ENCODE peak calls at places on chromosome 12, in six cellular contexts. S is sigmoid colon, V is cardiac fibroblast, J is right lobe of liver, N is mucosa of descending colon, Q is left ventricle myocardium inferior. G is an unnamed sample.

GRCh38 chr12:41437578-41437977 is 249.5 kb downstream of the PDZRN4 start:
- DNase-seq in S (no peak), V (no peak), J (no peak), N (no peak), Q (no peak), G (no peak)

GRCh38 chr12:130017571-130018449 is 114.0 kb upstream of the TMEM132D start:
- DNase-seq in S (peak; percentile 19), V (no peak), J (no peak), N (no peak), Q (no peak), G (no peak)

GRCh38 chr12:7376196-7376595 is 67.8 kb downstream of the CD163L1 start:
- DNase-seq in S (no peak), V (peak; percentile 35), J (no peak), N (no peak), Q (no peak), G (no peak)

GRCh38 chr12:89236748-89237428 is 115.4 kb downstream of the DUSP6 start:
- DNase-seq in S (no peak), V (peak; percentile 83), J (no peak), N (no peak), Q (no peak), G (no peak)

GRCh38 chr12:84642201-84642600 is 270.4 kb downstream of the SLC6A15 start:
- DNase-seq in S (no peak), V (no peak), J (no peak), N (no peak), Q (no peak), G (no peak)

GRCh38 chr12:82745062-82745461 is 58.4 kb downstream of the TMTC2 start:
- DNase-seq in S (no peak), V (no peak), J (no peak), N (no peak), Q (no peak), G (no peak)

GRCh38 chr12:117169548-117169947 is 20.7 kb downstream of the FBXO21 start:
- DNase-seq in S (no peak), V (no peak), J (no peak), N (no peak), Q (no peak), G (no peak)

GRCh38 chr12:91109148-91109564 is 2.1 kb downstream of the LUM start:
- DNase-seq in S (peak; percentile 85), V (peak; percentile 81), J (peak; percentile 34), N (peak; percentile 68), Q (peak; percentile 81), G (no peak)

GRCh38 chr12:47816646-47817271 is 2.9 kb downstream of the HDAC7 start:
- DNase-seq in S (peak; percentile 75), V (no peak), J (no peak), N (no peak), Q (no peak), G (no peak)

GRCh38 chr12:45407188-45407850 is 191.4 kb downstream of the ANO6 start:
- DNase-seq in S (peak; percentile 74), V (peak; percentile 57), J (no peak), N (no peak), Q (no peak), G (no peak)

GRCh38 chr12:59491877-59492276 is 104.0 kb upstream of the SLC16A7 start:
- DNase-seq in S (no peak), V (no peak), J (no peak), N (no peak), Q (no peak), G (no peak)

GRCh38 chr12:42490261-42490842 is 99.2 kb downstream of the PRICKLE1 start:
- DNase-seq in S (no peak), V (no peak), J (no peak), N (no peak), Q (no peak), G (no peak)

GRCh38 chr12:105738036-105738435 is 400.7 kb downstream of the NUAK1 start:
- DNase-seq in S (no peak), V (peak; percentile 79), J (peak; percentile 50), N (no peak), Q (peak; percentile 46), G (no peak)

GRCh38 chr12:119807380-119807779 is 69.7 kb downstream of the CIT start:
- DNase-seq in S (no peak), V (no peak), J (no peak), N (no peak), Q (no peak), G (no peak)

GRCh38 chr12:100574262-100575074 is 984 bp downstream of the GAS2L3 start:
- DNase-seq in S (no peak), V (no peak), J (peak; percentile 33), N (no peak), Q (peak; percentile 27), G (no peak)

GRCh38 chr12:71472441-71472911 is 32.9 kb downstream of the LGR5 start:
- DNase-seq in S (no peak), V (peak; percentile 21), J (no peak), N (no peak), Q (no peak), G (no peak)

GRCh38 chr12:104680506-104680905 is 223.8 kb downstream of the CHST11 start:
- DNase-seq in S (no peak), V (no peak), J (no peak), N (no peak), Q (no peak), G (no peak)

GRCh38 chr12:10540776-10541205 is 35.1 kb downstream of the EIF2S3B start:
- DNase-seq in S (no peak), V (peak; percentile 86), J (no peak), N (no peak), Q (no peak), G (no peak)

GRCh38 chr12:116102019-116102418 is 175.5 kb downstream of the MED13L start:
- DNase-seq in S (no peak), V (no peak), J (no peak), N (no peak), Q (no peak), G (no peak)

GRCh38 chr12:121288158-121288848 is 8.2 kb downstream of the CAMKK2 start:
- DNase-seq in S (no peak), V (no peak), J (no peak), N (no peak), Q (no peak), G (no peak)

GRCh38 chr12:26701604-26702215 is 131.3 kb downstream of the ITPR2 start:
- DNase-seq in S (no peak), V (peak; percentile 78), J (no peak), N (no peak), Q (no peak), G (no peak)

GRCh38 chr12:109841356-109841755 is 8.2 kb upstream of the TRPV4 start:
- DNase-seq in S (no peak), V (no peak), J (no peak), N (no peak), Q (no peak), G (no peak)

GRCh38 chr12:109844091-109844490 is 10.9 kb upstream of the TRPV4 start:
- DNase-seq in S (no peak), V (no peak), J (no peak), N (no peak), Q (no peak), G (no peak)

GRCh38 chr12:109847166-109847700 is 14.0 kb upstream of the TRPV4 start:
- DNase-seq in S (no peak), V (no peak), J (no peak), N (no peak), Q (no peak), G (no peak)

GRCh38 chr12:109842021-109842420 is 8.8 kb upstream of the TRPV4 start:
- DNase-seq in S (no peak), V (no peak), J (no peak), N (no peak), Q (no peak), G (no peak)

DNA sequence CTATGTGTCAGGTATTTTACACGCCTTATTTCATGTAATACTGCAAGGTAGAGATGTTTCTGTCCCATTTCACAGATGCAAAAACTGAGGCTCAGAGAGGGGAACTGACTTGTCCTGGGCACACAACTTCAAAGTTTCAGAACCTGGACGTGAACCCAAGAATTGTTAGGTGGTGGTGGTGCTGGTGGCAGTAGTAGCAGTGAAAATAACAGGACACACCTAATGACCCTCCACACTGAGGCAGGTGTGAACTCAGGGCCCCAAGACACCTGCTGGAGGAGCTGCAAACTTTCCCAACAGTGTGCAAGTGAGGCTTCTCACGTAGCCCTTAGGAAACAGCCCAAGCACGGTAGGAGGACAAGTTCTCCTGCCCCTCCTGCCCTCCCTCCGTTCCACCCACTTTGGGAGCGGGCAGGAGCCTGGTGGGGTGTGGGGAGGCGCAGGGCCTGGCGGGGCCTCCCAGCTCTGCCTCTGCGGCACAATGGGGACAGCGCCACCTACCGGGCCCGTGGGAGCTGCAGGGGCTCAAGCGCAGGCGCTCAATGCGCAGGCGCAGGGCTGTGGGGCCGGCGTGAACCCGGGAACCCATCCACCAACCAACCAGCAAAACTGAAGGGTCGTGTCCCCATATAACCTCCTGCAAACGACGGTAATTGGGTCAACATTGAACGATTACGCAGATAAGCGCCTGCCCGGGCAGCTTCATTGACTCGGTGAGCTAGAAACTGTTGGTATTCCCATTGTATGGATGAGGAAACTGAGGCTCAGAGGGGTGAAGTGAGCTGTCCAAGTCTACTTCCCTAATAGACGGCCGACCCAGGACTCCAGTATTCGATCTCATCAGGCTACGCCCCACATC is 12.0 kb upstream of the TRPV4 start:
- DNase-seq in S (peak; percentile 90), V (peak; percentile 77), J (peak; percentile 91), N (peak; percentile 89), Q (peak; percentile 85), G (peak; percentile 24)
- H3K4me3 ChIP-seq in S (peak overlapping the region; percentile 35), V (peak overlapping the region; percentile 32), J (no peak overlapping the region), N (no peak overlapping the region), Q (peak overlapping the region; percentile 50), G (peak overlapping the region; percentile 17)

GRCh38 chr12:69633061-69633460 is 22.4 kb upstream of the LRRC10 start:
- DNase-seq in S (no peak), V (no peak), J (no peak), N (no peak), Q (no peak), G (no peak)

DNA sequence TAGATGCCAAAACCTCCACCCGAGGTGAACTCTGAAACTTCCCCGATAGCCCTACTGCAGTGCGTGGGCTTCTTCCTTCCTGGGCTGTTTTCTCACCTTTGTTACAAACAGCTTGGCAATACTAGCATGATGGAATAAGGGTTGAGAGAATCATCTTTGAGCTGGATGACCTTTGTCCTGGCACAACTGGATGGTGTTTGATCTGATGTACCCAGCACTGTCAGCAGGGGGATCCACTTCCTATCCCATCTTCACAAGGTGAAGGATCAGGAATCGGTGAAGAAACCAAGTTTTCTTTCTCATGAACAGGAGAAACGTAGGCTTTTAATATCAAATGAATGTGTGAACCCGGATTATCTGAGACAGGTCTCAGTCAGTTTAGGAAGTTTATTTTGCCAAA is 19.5 kb upstream of the LRRC10 start:
- DNase-seq in S (no peak), V (peak; percentile 8), J (no peak), N (no peak), Q (no peak), G (no peak)
- TF ChIP-seq CTCF in S (no peak), V (peak; percentile 34), J (no peak), N (no peak), Q (no peak), G (peak; percentile 35)

DNA sequence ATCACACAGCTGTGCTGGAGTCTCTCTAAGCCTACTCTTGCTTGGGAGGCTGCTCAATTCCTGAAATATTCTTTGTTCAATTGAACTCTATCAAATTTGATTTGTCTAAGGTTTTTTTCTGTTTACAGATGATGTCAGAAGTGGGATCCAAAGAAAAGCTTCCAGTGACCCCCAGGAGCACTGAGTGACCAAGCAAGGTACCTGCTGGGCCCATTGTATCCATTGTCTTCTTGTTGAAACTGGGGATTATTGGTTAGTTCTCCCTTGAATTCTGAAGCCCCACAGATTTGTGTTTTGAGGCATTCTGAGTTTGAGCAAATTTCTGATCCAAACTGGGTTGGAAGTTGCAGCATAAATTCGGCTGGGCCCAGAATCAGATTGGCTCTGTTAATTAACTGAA is 64.6 kb downstream of the MYF5 start:
- DNase-seq in S (no peak), V (no peak), J (no peak), N (no peak), Q (no peak), G (no peak)
- H3K4me3 ChIP-seq in S (no peak overlapping the region), V (no peak overlapping the region), J (no peak overlapping the region), N (no peak overlapping the region), Q (no peak overlapping the region), G (no peak overlapping the region)

GRCh38 chr12:111298583-111299436 is 70.1 kb downstream of the PHETA1 start:
- DNase-seq in S (no peak), V (peak; percentile 58), J (peak; percentile 49), N (no peak), Q (peak; percentile 28), G (no peak)
- TF ChIP-seq CTCF in S (peak; percentile 80), V (peak; percentile 92), J (peak; percentile 73), N (peak; percentile 12), Q (peak; percentile 84), G (peak; percentile 84)